ENCODE peak calls at places on chromosomes 1 and 21, in six cellular contexts. J, F, E, N, T and P are unnamed samples.

GRCh38 chr21:24705201-24705600 is 902.1 kb downstream of the MRPL39 start:
- DNase-seq in N (no peak), T (no peak), E (no peak), J (no peak), F (no peak), P (no peak)

GRCh38 chr1:59020151-59020997 is 236.5 kb upstream of the JUN start:
- DNase-seq in N (peak; percentile 87), T (peak; percentile 48), J (no peak), E (no peak), F (peak; percentile 87), P (no peak)

GRCh38 chr1:212291505-212292134 is 6.4 kb downstream of the PPP2R5A start:
- DNase-seq in E (peak; percentile 27), F (peak; percentile 62), N (no peak), J (peak; percentile 71), T (peak; percentile 64), P (peak; percentile 22)

GRCh38 chr1:95116666-95117206 is 419 bp upstream of the TLCD4 start:
- DNase-seq in J (peak; percentile 83), N (no peak), T (peak; percentile 75), E (peak; percentile 57), F (peak; percentile 50), P (no peak)

GRCh38 chr21:26587621-26588260 is 14.7 kb upstream of the CYYR1 start:
- DNase-seq in T (no peak), F (peak; percentile 86), N (no peak), J (peak; percentile 47), E (no peak), P (peak; percentile 66)

GRCh38 chr1:226979517-226980121 is 39.5 kb downstream of the COQ8A start:
- DNase-seq in F (no peak), J (no peak), T (no peak), E (no peak), N (no peak), P (no peak)

GRCh38 chr1:46558141-46558963 is 6.9 kb upstream of the KNCN start:
- DNase-seq in T (no peak), F (no peak), E (no peak), J (no peak), N (no peak), P (no peak)

GRCh38 chr1:91161166-91161565 is 139.3 kb upstream of the ZNF644 start:
- DNase-seq in F (no peak), N (no peak), J (no peak), T (no peak), E (no peak), P (no peak)

GRCh38 chr1:28027660-28028059 is 60.8 kb downstream of the EYA3 start:
- DNase-seq in E (no peak), F (no peak), J (no peak), N (no peak), T (no peak), P (no peak)

GRCh38 chr1:205495237-205495823 is 9.1 kb upstream of the CDK18 start:
- DNase-seq in J (no peak), F (no peak), T (peak; percentile 70), N (no peak), E (no peak), P (peak; percentile 65)

GRCh38 chr1:60279798-60280197 is 206.2 kb upstream of the C1orf87 start:
- DNase-seq in F (no peak), J (no peak), E (no peak), N (no peak), T (no peak), P (no peak)

GRCh38 chr1:93304716-93305138 is 41.0 kb upstream of the DR1 start:
- DNase-seq in F (peak; percentile 54), E (peak; percentile 35), J (peak; percentile 63), N (peak; percentile 12), T (peak; percentile 53), P (peak; percentile 47)

GRCh38 chr1:19444399-19445021 is 40.8 kb downstream of the CAPZB start:
- DNase-seq in T (no peak), J (no peak), E (no peak), F (no peak), N (no peak), P (no peak)

GRCh38 chr1:166910396-166910994 is 34.4 kb upstream of the TADA1 start:
- DNase-seq in T (peak; percentile 86), J (peak; percentile 71), E (peak; percentile 96), N (peak; percentile 70), F (peak; percentile 81), P (peak; percentile 45)

GRCh38 chr1:30464187-30464617 is 259.2 kb downstream of the MATN1 start:
- DNase-seq in N (no peak), E (no peak), T (no peak), F (no peak), J (no peak), P (no peak)

GRCh38 chr1:93014156-93014555 is 52.9 kb upstream of the DIPK1A start:
- DNase-seq in J (no peak), E (no peak), F (peak; percentile 38), T (no peak), N (no peak), P (no peak)

GRCh38 chr1:112505878-112506277 is 2.9 kb upstream of the WNT2B start:
- DNase-seq in F (no peak), E (no peak), T (no peak), J (no peak), N (no peak), P (no peak)

GRCh38 chr1:24929091-24929875 is 793 bp downstream of the RUNX3 start:
- DNase-seq in J (peak; percentile 54), N (no peak), F (no peak), E (no peak), T (no peak), P (no peak)

GRCh38 chr1:31013187-31013864 is 52.2 kb downstream of the PUM1 start:
- DNase-seq in T (no peak), F (peak; percentile 43), N (no peak), J (no peak), E (no peak), P (no peak)

GRCh38 chr1:117367769-117368059 is 465 bp downstream of the MAN1A2 start:
- DNase-seq in T (no peak), E (no peak), J (no peak), N (no peak), F (no peak), P (no peak)

GRCh38 chr1:37437058-37437457 is 37.3 kb upstream of the ZC3H12A start:
- DNase-seq in T (no peak), E (no peak), J (no peak), F (no peak), N (no peak), P (no peak)

GRCh38 chr1:9900142-9901043 is 9.7 kb downstream of the CTNNBIP1 start:
- DNase-seq in J (no peak), T (no peak), F (peak; percentile 29), E (no peak), N (no peak), P (no peak)

DNA sequence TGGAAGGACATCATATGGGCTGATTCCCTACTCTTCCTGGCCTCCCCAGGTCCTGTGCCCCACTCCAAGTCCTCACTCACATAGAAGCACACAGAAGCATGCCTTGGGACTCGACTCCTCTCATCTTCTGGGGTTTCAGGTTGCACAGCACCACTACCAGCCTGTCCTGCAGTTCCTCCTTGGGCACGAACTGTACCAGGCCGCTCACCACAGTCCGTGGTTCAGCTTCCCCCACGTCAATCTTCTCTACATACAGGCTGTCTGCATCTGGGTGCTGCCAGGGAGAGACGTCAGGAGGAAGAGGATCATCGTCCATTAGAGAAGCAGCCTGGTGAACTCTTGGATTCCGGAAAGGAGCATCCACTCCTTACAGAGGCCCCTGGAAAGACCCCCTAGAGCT is 37.2 kb downstream of the YARS1 start:
- DNase-seq in F (no peak), E (no peak), T (no peak), J (no peak), N (no peak), P (no peak)
- TF ChIP-seq POLR2AphosphoS5 in F (no peak), E (no peak), T (no peak), J (no peak), N (no peak), P (no peak)

DNA sequence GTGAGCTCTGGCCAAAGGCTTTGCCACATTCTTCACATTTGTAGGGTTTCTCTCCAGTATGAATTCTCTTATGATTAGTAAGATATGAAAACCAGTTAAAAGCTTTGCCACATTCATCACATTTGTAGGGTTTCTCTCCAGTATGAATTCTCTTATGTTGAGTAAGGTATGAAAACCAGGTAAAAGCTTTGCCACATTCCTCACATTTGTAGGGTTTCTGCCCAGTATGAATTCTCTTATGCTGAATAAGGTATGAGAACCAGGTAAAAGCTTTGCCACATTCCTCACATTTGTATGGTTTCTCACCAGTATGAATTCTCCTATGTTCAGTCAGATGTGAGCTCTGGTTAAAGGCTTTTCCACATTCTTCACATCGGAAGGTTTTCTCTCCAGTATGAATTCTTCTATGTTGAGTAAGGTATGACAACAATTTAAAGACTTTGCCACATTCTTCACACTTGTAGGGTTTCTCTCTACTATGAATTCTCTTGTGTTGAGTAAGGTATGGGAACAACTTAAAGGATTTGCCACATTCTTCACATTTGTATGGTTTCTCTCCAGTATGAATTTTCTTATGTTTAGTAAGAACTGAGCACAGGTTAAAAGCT is 20.7 kb downstream of the ZNF695 start:
- DNase-seq in F (no peak), T (no peak), J (no peak), E (no peak), N (no peak), P (no peak)
- H3K9me3 ChIP-seq in F (peaks cover 12% of the 10 kb centered on the region), T (peaks cover 48% of the 10 kb centered on the region), J (peaks cover 49% of the 10 kb centered on the region), E (peaks cover 66% of the 10 kb centered on the region), N (peaks cover 21% of the 10 kb centered on the region), P (peaks cover 46% of the 10 kb centered on the region)

DNA sequence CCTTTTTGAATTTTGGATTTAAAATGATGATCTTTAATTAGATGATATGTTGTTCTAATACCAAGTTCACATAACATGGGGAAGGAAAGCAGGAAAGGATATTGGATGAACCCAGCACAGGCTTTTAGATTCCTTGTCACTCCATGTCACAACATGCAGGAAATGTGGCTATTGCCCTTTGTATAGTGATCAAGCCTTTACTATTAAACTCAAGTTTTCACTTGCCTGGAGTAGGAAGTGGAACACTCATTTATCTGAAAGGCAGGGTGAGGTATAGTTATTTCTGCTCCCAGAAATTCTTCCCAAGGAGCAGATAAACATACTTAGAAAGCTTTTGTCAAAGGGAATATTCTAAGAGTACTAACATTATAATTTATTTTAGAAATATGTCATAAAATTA is 37.2 kb upstream of the BCAS2 start:
- DNase-seq in F (no peak), T (no peak), E (no peak), J (no peak), N (no peak), P (no peak)
- H3K9ac ChIP-seq in F (no peak overlapping the region), T (no peak overlapping the region), E (no peak overlapping the region), J (no peak overlapping the region), N (no peak overlapping the region), P (no peak overlapping the region)

DNA sequence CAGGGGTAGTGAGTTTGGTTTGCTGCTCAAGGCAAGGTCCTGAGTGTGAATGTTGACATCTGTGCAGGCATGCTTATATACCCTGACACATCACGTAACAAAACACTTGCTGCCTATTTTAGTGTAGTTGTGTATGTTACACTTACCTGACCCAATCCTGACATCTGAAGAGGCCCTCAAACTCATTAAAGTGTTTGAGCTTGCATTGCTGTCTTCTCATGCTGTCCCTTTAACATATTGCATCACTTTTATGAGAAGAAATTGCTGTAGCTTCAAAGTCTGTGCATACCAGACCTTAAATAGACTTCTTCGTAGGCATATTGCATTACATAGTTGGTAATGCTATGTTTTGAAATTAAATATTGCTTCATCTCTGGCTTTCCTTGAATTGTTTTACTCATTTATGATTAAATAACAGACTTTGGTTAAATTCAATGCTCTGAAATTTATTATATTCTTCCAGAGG is at the start of gene KRTAP19-3:
- DNase-seq in N (no peak), T (no peak), J (no peak), E (no peak), F (no peak), P (no peak)
- TF ChIP-seq POLR2AphosphoS5 in N (no peak), T (no peak), J (no peak), E (no peak), F (no peak), P (no peak)